ENCODE peak calls at places on chromosomes 7 and 10, in four cellular contexts. V is neural progenitor cell, Z is colonic mucosa, S is endodermal cell. J is an unnamed sample.
A peak's percentile ranks its signal among the peaks of the same experiment; 100 is the strongest.

GRCh38 chr7:136925049-136925448 is 56.6 kb downstream of the CHRM2 start:
- DNase-seq in V (no peak), S (no peak), Z (no peak), J (no peak)

GRCh38 chr10:126569513-126570447 is 100.7 kb downstream of the C10orf90 start:
- DNase-seq in Z (no peak), S (no peak), V (no peak), J (peak; percentile 85)

GRCh38 chr10:82874671-82875070 is 999.7 kb downstream of the NRG3 start:
- DNase-seq in V (no peak), Z (no peak), S (no peak), J (peak; percentile 3)

GRCh38 chr7:119281181-119281846 is 991.7 kb upstream of the KCND2 start:
- DNase-seq in V (peak; percentile 44), S (peak; percentile 51), Z (no peak), J (no peak)

GRCh38 chr10:29409241-29410051 is 120.6 kb downstream of the LYZL1 start:
- DNase-seq in Z (peak; percentile 87), S (no peak), V (no peak), J (peak; percentile 87)

GRCh38 chr7:20200361-20200760 is 16.8 kb downstream of the MACC1 start:
- DNase-seq in Z (no peak), V (no peak), S (no peak), J (no peak)

GRCh38 chr10:22666287-22667092 is 47.9 kb downstream of the PIP4K2A start:
- DNase-seq in S (no peak), V (no peak), Z (no peak), J (no peak)

GRCh38 chr10:124917939-124918830 is 23.7 kb upstream of the ZRANB1 start:
- DNase-seq in S (no peak), V (no peak), Z (peak; percentile 24), J (peak; percentile 74)

GRCh38 chr7:76202666-76203030 is 952 bp downstream of the SRRM3 start:
- DNase-seq in V (peak; percentile 39), Z (no peak), S (peak; percentile 65), J (no peak)

GRCh38 chr7:73423519-73424485 is 9.8 kb upstream of the FZD9 start:
- DNase-seq in Z (no peak), S (peak; percentile 81), V (peak; percentile 46), J (peak; percentile 24)

GRCh38 chr7:76358478-76359110 is at the start of gene YWHAG:
- DNase-seq in S (peak; percentile 96), Z (peak; percentile 90), V (peak; percentile 95), J (peak; percentile 96)

GRCh38 chr7:106824458-106824857 is 40.6 kb upstream of the PIK3CG start:
- DNase-seq in Z (no peak), S (no peak), V (no peak), J (peak; percentile 7)

GRCh38 chr7:42445691-42446090 is 208.7 kb upstream of the GLI3 start:
- DNase-seq in Z (no peak), S (no peak), V (no peak), J (peak; percentile 59)

GRCh38 chr7:138720286-138720685 is 19.1 kb upstream of the SVOPL start:
- DNase-seq in S (no peak), Z (no peak), V (no peak), J (peak; percentile 35)

GRCh38 chr7:1275685-1276424 is 43.2 kb downstream of the UNCX start:
- DNase-seq in V (peak; percentile 62), S (peak; percentile 73), Z (no peak), J (no peak)
- H3K27me3 ChIP-seq in V (peaks cover 20% of the 10 kb centered on the region), S (no peaks in the 10 kb centered on the region), Z (no peaks in the 10 kb centered on the region), J (peaks cover 16% of the 10 kb centered on the region)

GRCh38 chr10:68959695-68960524 is 3.9 kb downstream of the DDX21 start:
- DNase-seq in Z (no peak), V (no peak), S (no peak), J (no peak)
- H3K36me3 ChIP-seq in Z (peaks cover 4% of the 10 kb centered on the region), V (peaks cover 28% of the 10 kb centered on the region), S (peaks cover 56% of the 10 kb centered on the region), J (peaks cover 49% of the 10 kb centered on the region)

DNA sequence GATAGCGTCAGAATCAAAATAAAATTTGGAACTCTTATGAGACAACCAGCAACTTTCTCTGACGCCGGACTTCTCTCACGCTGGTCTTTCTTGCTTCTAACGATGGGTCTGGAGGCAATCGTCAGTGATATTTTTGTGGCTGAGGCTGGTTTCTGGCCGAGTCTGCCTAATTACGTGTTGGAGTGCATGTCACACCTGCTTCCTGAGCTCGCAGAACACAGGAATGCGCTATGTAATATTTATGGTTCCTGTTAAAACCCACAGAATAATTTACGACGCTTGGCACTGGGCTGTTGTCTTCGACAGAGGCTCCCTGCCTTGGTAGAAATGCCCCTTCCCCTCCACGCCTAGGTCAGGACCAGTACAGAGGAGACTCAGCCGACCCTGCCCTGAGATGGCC is 64.9 kb downstream of the NPTX2 start:
- DNase-seq in Z (no peak), S (no peak), V (no peak), J (no peak)
- H3K9ac ChIP-seq in Z (no peak overlapping the region), S (no peak overlapping the region), V (no peak overlapping the region), J (no peak overlapping the region)

GRCh38 chr10:97975598-97975997 is 54.8 kb downstream of the CRTAC1 start:
- DNase-seq in V (no peak), Z (no peak), S (peak; percentile 49), J (no peak)

GRCh38 chr10:97974526-97975525 is 55.6 kb downstream of the CRTAC1 start:
- DNase-seq in V (peak; percentile 64), S (peak; percentile 72), Z (no peak), J (no peak)

GRCh38 chr10:97969538-97969937 is 60.9 kb downstream of the CRTAC1 start:
- DNase-seq in S (no peak), Z (no peak), V (no peak), J (no peak)

GRCh38 chr10:97977673-97978072 is 52.7 kb downstream of the CRTAC1 start:
- DNase-seq in S (no peak), Z (no peak), V (no peak), J (no peak)

DNA sequence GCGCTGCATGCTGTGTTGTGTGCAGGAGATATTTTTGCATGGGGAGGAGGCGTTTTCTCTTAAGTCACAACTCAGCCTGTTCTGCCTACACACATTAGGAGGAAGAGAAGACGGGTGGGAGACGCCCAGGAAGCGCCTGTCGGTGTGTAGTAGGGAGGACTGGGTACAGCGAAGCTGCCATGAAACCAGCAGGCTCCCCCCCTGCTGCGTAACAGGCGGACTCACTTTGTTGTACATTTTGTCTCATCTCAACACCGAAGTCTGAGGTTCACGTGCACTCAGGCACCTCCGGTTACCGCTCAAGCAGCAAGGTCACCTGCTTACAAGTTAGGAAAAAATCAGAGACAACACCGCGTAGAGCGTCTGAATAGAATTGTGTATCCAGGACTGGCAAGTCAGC is 56.3 kb downstream of the CRTAC1 start:
- DNase-seq in V (peak; percentile 30), S (peak; percentile 50), Z (no peak), J (no peak)
- H3K27me3 ChIP-seq in V (peaks cover 100% of the 10 kb centered on the region), S (peaks cover 99% of the 10 kb centered on the region), Z (peaks cover 8% of the 10 kb centered on the region), J (peaks cover 82% of the 10 kb centered on the region)

GRCh38 chr7:143296686-143297085 is 8.5 kb downstream of the CASP2 start:
- DNase-seq in Z (no peak), S (no peak), V (no peak), J (peak; percentile 23)
- H3K36me3 ChIP-seq in Z (peaks cover 24% of the 10 kb centered on the region), S (peaks cover 98% of the 10 kb centered on the region), V (peaks cover 33% of the 10 kb centered on the region), J (peaks cover 81% of the 10 kb centered on the region)